ENCODE peak calls at places on chromosome 6, in five cellular contexts. One of them, this sample, is unnamed.

GRCh38 chr6:162092816-162093502 is 634.6 kb downstream of the PRKN start:
- DNase-seq in HCT116: no peak
- DNase-seq in psoas muscle: no peak
- DNase-seq in IMR-90: no peak
- DNase-seq in CD4-positive, alpha-beta T cell: no peak
- DNase-seq in this sample: no peak

GRCh38 chr6:17932362-17932852 is 55.0 kb downstream of the KIF13A start:
- DNase-seq in IMR-90: peak
- DNase-seq in psoas muscle: peak
- DNase-seq in HCT116: no peak
- DNase-seq in CD4-positive, alpha-beta T cell: no peak
- DNase-seq in this sample: no peak

GRCh38 chr6:83708546-83708969 is 343 bp downstream of the SNAP91 start:
- DNase-seq in HCT116: no peak
- DNase-seq in CD4-positive, alpha-beta T cell: no peak
- DNase-seq in psoas muscle: no peak
- DNase-seq in IMR-90: no peak
- DNase-seq in this sample: no peak

GRCh38 chr6:140372064-140372463 is 997.6 kb upstream of the CITED2 start:
- DNase-seq in IMR-90: no peak
- DNase-seq in CD4-positive, alpha-beta T cell: no peak
- DNase-seq in HCT116: no peak
- DNase-seq in psoas muscle: no peak
- DNase-seq in this sample: no peak

GRCh38 chr6:128482642-128483041 is 37.8 kb downstream of the PTPRK start:
- DNase-seq in IMR-90: no peak
- DNase-seq in CD4-positive, alpha-beta T cell: no peak
- DNase-seq in psoas muscle: no peak
- DNase-seq in HCT116: no peak
- DNase-seq in this sample: no peak

GRCh38 chr6:54775586-54775985 is 71.0 kb upstream of the FAM83B start:
- DNase-seq in psoas muscle: no peak
- DNase-seq in IMR-90: peak
- DNase-seq in CD4-positive, alpha-beta T cell: no peak
- DNase-seq in HCT116: no peak
- DNase-seq in this sample: no peak

GRCh38 chr6:53718597-53719460 is 53.3 kb upstream of the KLHL31 start:
- DNase-seq in psoas muscle: no peak
- DNase-seq in HCT116: peak
- DNase-seq in CD4-positive, alpha-beta T cell: no peak
- DNase-seq in IMR-90: peak
- DNase-seq in this sample: peak

GRCh38 chr6:108630050-108630714 is 69.5 kb downstream of the FOXO3 start:
- DNase-seq in HCT116: no peak
- DNase-seq in CD4-positive, alpha-beta T cell: no peak
- DNase-seq in psoas muscle: no peak
- DNase-seq in IMR-90: peak
- DNase-seq in this sample: no peak

GRCh38 chr6:86949776-86950175 is 12.4 kb downstream of the HTR1E start:
- DNase-seq in HCT116: no peak
- DNase-seq in IMR-90: no peak
- DNase-seq in CD4-positive, alpha-beta T cell: no peak
- DNase-seq in psoas muscle: no peak
- DNase-seq in this sample: no peak

GRCh38 chr6:154284313-154284853 is 72.2 kb downstream of the IPCEF1 start:
- DNase-seq in CD4-positive, alpha-beta T cell: no peak
- DNase-seq in HCT116: no peak
- DNase-seq in psoas muscle: no peak
- DNase-seq in IMR-90: no peak
- DNase-seq in this sample: no peak

GRCh38 chr6:31125586-31126363 is 5.5 kb upstream of the CDSN start:
- DNase-seq in CD4-positive, alpha-beta T cell: no peak
- DNase-seq in IMR-90: peak
- DNase-seq in psoas muscle: no peak
- DNase-seq in HCT116: no peak
- DNase-seq in this sample: no peak

GRCh38 chr6:149179431-149179830 is 138.1 kb upstream of the TAB2 start:
- DNase-seq in HCT116: no peak
- DNase-seq in CD4-positive, alpha-beta T cell: no peak
- DNase-seq in IMR-90: no peak
- DNase-seq in psoas muscle: no peak
- DNase-seq in this sample: no peak

GRCh38 chr6:7267521-7268091 is 45.4 kb downstream of the SSR1 start:
- DNase-seq in CD4-positive, alpha-beta T cell: no peak
- DNase-seq in HCT116: peak
- DNase-seq in psoas muscle: peak
- DNase-seq in IMR-90: peak
- DNase-seq in this sample: peak

GRCh38 chr6:169863149-169863525 is 111.7 kb downstream of the ERMARD start:
- DNase-seq in psoas muscle: no peak
- DNase-seq in HCT116: no peak
- DNase-seq in CD4-positive, alpha-beta T cell: no peak
- DNase-seq in IMR-90: no peak
- DNase-seq in this sample: no peak

GRCh38 chr6:135722182-135722581 is 129.3 kb upstream of the PDE7B start:
- DNase-seq in HCT116: no peak
- DNase-seq in CD4-positive, alpha-beta T cell: no peak
- DNase-seq in psoas muscle: no peak
- DNase-seq in IMR-90: peak
- DNase-seq in this sample: peak

GRCh38 chr6:17725083-17725482 is 18.4 kb upstream of the NUP153 start:
- DNase-seq in CD4-positive, alpha-beta T cell: no peak
- DNase-seq in HCT116: no peak
- DNase-seq in IMR-90: peak
- DNase-seq in psoas muscle: no peak
- DNase-seq in this sample: no peak

GRCh38 chr6:32627831-32628230 is 9.4 kb upstream of the HLA-DQA1 start:
- DNase-seq in IMR-90: peak
- DNase-seq in psoas muscle: no peak
- DNase-seq in HCT116: no peak
- DNase-seq in CD4-positive, alpha-beta T cell: no peak
- DNase-seq in this sample: no peak

GRCh38 chr6:2129076-2129695 is 116.2 kb downstream of the GMDS start:
- DNase-seq in CD4-positive, alpha-beta T cell: no peak
- DNase-seq in psoas muscle: no peak
- DNase-seq in IMR-90: no peak
- DNase-seq in HCT116: no peak
- DNase-seq in this sample: no peak

GRCh38 chr6:127342296-127342945 is 988 bp downstream of the ECHDC1 start:
- DNase-seq in CD4-positive, alpha-beta T cell: no peak
- DNase-seq in HCT116: no peak
- DNase-seq in psoas muscle: no peak
- DNase-seq in IMR-90: peak
- DNase-seq in this sample: peak

GRCh38 chr6:287500-287883 is 4.8 kb upstream of the DUSP22 start:
- DNase-seq in psoas muscle: no peak
- DNase-seq in IMR-90: no peak
- DNase-seq in CD4-positive, alpha-beta T cell: no peak
- DNase-seq in HCT116: no peak
- DNase-seq in this sample: no peak

GRCh38 chr6:39189915-39190544 is 39.2 kb downstream of the KCNK5 start:
- DNase-seq in CD4-positive, alpha-beta T cell: no peak
- DNase-seq in HCT116: no peak
- DNase-seq in psoas muscle: peak
- DNase-seq in IMR-90: peak
- DNase-seq in this sample: no peak

GRCh38 chr6:26534681-26535465 is 3.3 kb upstream of the HMGN4 start:
- DNase-seq in CD4-positive, alpha-beta T cell: no peak
- DNase-seq in psoas muscle: no peak
- DNase-seq in IMR-90: no peak
- DNase-seq in HCT116: no peak
- DNase-seq in this sample: no peak

GRCh38 chr6:16570221-16570553 is 191.1 kb downstream of the ATXN1 start:
- DNase-seq in CD4-positive, alpha-beta T cell: no peak
- DNase-seq in HCT116: no peak
- DNase-seq in psoas muscle: no peak
- DNase-seq in IMR-90: no peak
- DNase-seq in this sample: no peak

GRCh38 chr6:29847871-29848630 is 20.4 kb downstream of the HLA-G start:
- DNase-seq in HCT116: peak
- DNase-seq in psoas muscle: peak
- DNase-seq in IMR-90: peak
- DNase-seq in CD4-positive, alpha-beta T cell: peak
- DNase-seq in this sample: peak

GRCh38 chr6:165716886-165717285 is 53.8 kb upstream of the PDE10A start:
- DNase-seq in HCT116: no peak
- DNase-seq in psoas muscle: no peak
- DNase-seq in IMR-90: peak
- DNase-seq in CD4-positive, alpha-beta T cell: no peak
- DNase-seq in this sample: no peak

GRCh38 chr6:163565140-163565539 is 150.6 kb downstream of the QKI start:
- DNase-seq in HCT116: no peak
- DNase-seq in CD4-positive, alpha-beta T cell: no peak
- DNase-seq in psoas muscle: no peak
- DNase-seq in IMR-90: peak
- DNase-seq in this sample: no peak

GRCh38 chr6:6412221-6412620 is 91.8 kb upstream of the F13A1 start:
- DNase-seq in psoas muscle: no peak
- DNase-seq in IMR-90: no peak
- DNase-seq in CD4-positive, alpha-beta T cell: no peak
- DNase-seq in HCT116: no peak
- DNase-seq in this sample: no peak

GRCh38 chr6:71410681-71411080 is 122.1 kb downstream of the OGFRL1 start:
- DNase-seq in CD4-positive, alpha-beta T cell: no peak
- DNase-seq in IMR-90: no peak
- DNase-seq in HCT116: no peak
- DNase-seq in psoas muscle: no peak
- DNase-seq in this sample: no peak

GRCh38 chr6:90241229-90241873 is 55.3 kb downstream of the BACH2 start:
- DNase-seq in IMR-90: no peak
- DNase-seq in CD4-positive, alpha-beta T cell: no peak
- DNase-seq in HCT116: no peak
- DNase-seq in psoas muscle: no peak
- DNase-seq in this sample: no peak